ENCODE peak calls at places on chromosome 14, in four cellular contexts. X is natural killer cell; H is foreskin keratinocyte; S is naive thymus-derived CD4-positive, alpha-beta T cell. G is an unnamed sample.

GRCh38 chr14:100424504-100425453 is 101.6 kb downstream of the SLC25A47 start:
- ATAC-seq in S (peak), H (peak), X (peak), G (peak)

GRCh38 chr14:74917646-74918081 is 5.4 kb downstream of the RPS6KL1 start:
- ATAC-seq in X (no peak), S (no peak), H (no peak), G (peak)

GRCh38 chr14:64454671-64455070 is 10.6 kb upstream of the AKAP5 start:
- ATAC-seq in S (no peak), X (no peak), H (no peak), G (no peak)

GRCh38 chr14:75418779-75419768 is 8.7 kb upstream of the JDP2 start:
- ATAC-seq in X (peak), H (peak), S (peak), G (peak)

GRCh38 chr14:30906752-30907658 is 32.6 kb downstream of the COCH start:
- ATAC-seq in H (peak), S (no peak), X (no peak), G (no peak)

GRCh38 chr14:58414845-58415244 is 12.5 kb downstream of the TIMM9 start:
- ATAC-seq in H (peak), X (no peak), S (no peak), G (peak)

GRCh38 chr14:21261824-21262223 is 7.4 kb downstream of the HNRNPC start:
- ATAC-seq in H (no peak), X (no peak), S (no peak), G (no peak)

GRCh38 chr14:104530651-104531050 is 48.9 kb upstream of the C14orf180 start:
- ATAC-seq in X (no peak), S (no peak), H (no peak), G (no peak)

GRCh38 chr14:76024211-76024907 is 38.8 kb downstream of the IFT43 start:
- ATAC-seq in H (no peak), X (no peak), S (no peak), G (no peak)

GRCh38 chr14:32201196-32201815 is 539 bp upstream of the RNU6-7 start:
- ATAC-seq in H (peak), S (peak), X (peak), G (peak)

GRCh38 chr14:89393346-89393745 is 23.7 kb downstream of the FOXN3 start:
- ATAC-seq in S (no peak), X (peak), H (no peak), G (no peak)

GRCh38 chr14:105398726-105399440 is 545 bp downstream of the TEX22 start:
- ATAC-seq in S (peak), X (peak), H (peak), G (peak)

GRCh38 chr14:21066882-21067502 is 3.1 kb upstream of the ARHGEF40 start:
- ATAC-seq in X (no peak), S (no peak), H (peak), G (peak)

GRCh38 chr14:92529895-92530294 is 16.3 kb downstream of the RIN3 start:
- ATAC-seq in H (no peak), S (peak), X (no peak), G (no peak)

GRCh38 chr14:23195552-23196101 is 12.2 kb upstream of the SLC7A8 start:
- ATAC-seq in H (no peak), S (no peak), X (no peak), G (no peak)

G was measured in esophagus mucosa.